ENCODE peak calls at places on chromosomes 6 and 20, in ten cellular contexts. X is sigmoid colon, K is HL-60, E is DND-41, R is hepatocyte, S is heart right ventricle, D is heart left ventricle, A is WERI-Rb-1, O is cardiac muscle cell, N is transverse colon. U is an unnamed sample.

GRCh38 chr20:44572551-44573500 is 9.6 kb upstream of the PKIG start:
- DNase-seq in E (no peak), A (no peak), X (peak), K (no peak), N (peak), S (peak), O (peak), R (peak), D (peak), U (no peak)

GRCh38 chr6:217048-217659 is 75.1 kb upstream of the DUSP22 start:
- DNase-seq in S (no peak), K (no peak), X (no peak), O (no peak), R (peak), E (peak), D (no peak), A (peak), N (peak), U (no peak)

GRCh38 chr20:50048420-50049166 is 64.4 kb downstream of the UBE2V1 start:
- DNase-seq in S (peak), R (no peak), D (peak), X (no peak), K (no peak), O (peak), A (no peak), N (peak), E (peak), U (no peak)

GRCh38 chr6:151321438-151321837 is 69.9 kb downstream of the ZBTB2 start:
- DNase-seq in S (no peak), E (no peak), O (no peak), N (no peak), K (no peak), X (no peak), R (no peak), D (no peak), A (no peak), U (no peak)

GRCh38 chr6:31945507-31946369 is at the start of gene CFB:
- DNase-seq in O (peak), A (no peak), X (peak), E (no peak), K (no peak), D (peak), S (peak), N (peak), R (peak), U (peak)

GRCh38 chr20:9999660-10000059 is 35.1 kb upstream of the ANKEF1 start:
- DNase-seq in A (no peak), E (no peak), O (no peak), D (peak), S (no peak), R (no peak), K (peak), X (no peak), N (no peak), U (no peak)

GRCh38 chr20:44537993-44538392 is 16.1 kb upstream of the SERINC3 start:
- DNase-seq in R (no peak), N (no peak), K (no peak), E (no peak), D (no peak), X (no peak), S (no peak), A (no peak), O (no peak), U (no peak)

GRCh38 chr6:97175806-97176205 is 107.2 kb downstream of the MMS22L start:
- DNase-seq in K (no peak), S (no peak), X (no peak), D (no peak), A (no peak), R (no peak), O (no peak), N (no peak), E (no peak), U (no peak)

GRCh38 chr6:72976389-72976900 is 248.9 kb downstream of the KHDC1L start:
- DNase-seq in R (no peak), A (no peak), X (no peak), D (no peak), O (no peak), S (no peak), E (no peak), K (no peak), N (no peak), U (no peak)

GRCh38 chr20:48503166-48503815 is 324.5 kb downstream of the PREX1 start:
- DNase-seq in E (no peak), A (no peak), S (no peak), N (no peak), X (no peak), O (no peak), K (no peak), R (no peak), D (no peak), U (no peak)

GRCh38 chr6:19921821-19922220 is 84.7 kb downstream of the ID4 start:
- DNase-seq in K (no peak), D (no peak), E (no peak), R (no peak), O (no peak), S (no peak), A (peak), X (no peak), N (no peak), U (no peak)

GRCh38 chr6:89432875-89433636 is at the start of gene ANKRD6:
- DNase-seq in X (peak), R (peak), E (peak), S (peak), D (peak), O (peak), N (peak), K (no peak), A (peak), U (peak)

GRCh38 chr6:39239527-39240154 is 10.4 kb upstream of the KCNK5 start:
- DNase-seq in R (no peak), O (no peak), K (no peak), S (no peak), D (no peak), X (peak), E (no peak), N (no peak), A (peak), U (no peak)

GRCh38 chr6:111711476-111711875 is 105.8 kb upstream of the TRAF3IP2 start:
- DNase-seq in A (peak), X (peak), E (no peak), S (peak), O (no peak), K (no peak), D (peak), R (no peak), N (peak), U (no peak)

GRCh38 chr6:97668716-97669115 is 385.7 kb upstream of the MMS22L start:
- DNase-seq in A (peak), S (peak), N (no peak), R (no peak), D (peak), K (no peak), O (no peak), X (no peak), E (no peak), U (no peak)

GRCh38 chr6:162388383-162388777 is 339.2 kb downstream of the PRKN start:
- DNase-seq in S (no peak), E (no peak), D (no peak), N (no peak), A (no peak), O (no peak), X (no peak), R (no peak), K (no peak), U (no peak)

GRCh38 chr20:51800769-51801219 is 1.5 kb downstream of the SALL4 start:
- DNase-seq in A (no peak), E (no peak), N (no peak), K (no peak), X (no peak), D (no peak), S (no peak), R (peak), O (peak), U (no peak)

GRCh38 chr20:6718660-6719059 is 48.8 kb upstream of the BMP2 start:
- DNase-seq in O (no peak), D (no peak), R (peak), K (no peak), N (no peak), A (no peak), E (no peak), X (no peak), S (no peak), U (no peak)

GRCh38 chr6:161901740-161902426 is 628.0 kb upstream of the AGPAT4 start:
- DNase-seq in A (no peak), E (no peak), X (no peak), O (no peak), K (no peak), S (no peak), D (no peak), R (no peak), N (no peak), U (no peak)

DNA sequence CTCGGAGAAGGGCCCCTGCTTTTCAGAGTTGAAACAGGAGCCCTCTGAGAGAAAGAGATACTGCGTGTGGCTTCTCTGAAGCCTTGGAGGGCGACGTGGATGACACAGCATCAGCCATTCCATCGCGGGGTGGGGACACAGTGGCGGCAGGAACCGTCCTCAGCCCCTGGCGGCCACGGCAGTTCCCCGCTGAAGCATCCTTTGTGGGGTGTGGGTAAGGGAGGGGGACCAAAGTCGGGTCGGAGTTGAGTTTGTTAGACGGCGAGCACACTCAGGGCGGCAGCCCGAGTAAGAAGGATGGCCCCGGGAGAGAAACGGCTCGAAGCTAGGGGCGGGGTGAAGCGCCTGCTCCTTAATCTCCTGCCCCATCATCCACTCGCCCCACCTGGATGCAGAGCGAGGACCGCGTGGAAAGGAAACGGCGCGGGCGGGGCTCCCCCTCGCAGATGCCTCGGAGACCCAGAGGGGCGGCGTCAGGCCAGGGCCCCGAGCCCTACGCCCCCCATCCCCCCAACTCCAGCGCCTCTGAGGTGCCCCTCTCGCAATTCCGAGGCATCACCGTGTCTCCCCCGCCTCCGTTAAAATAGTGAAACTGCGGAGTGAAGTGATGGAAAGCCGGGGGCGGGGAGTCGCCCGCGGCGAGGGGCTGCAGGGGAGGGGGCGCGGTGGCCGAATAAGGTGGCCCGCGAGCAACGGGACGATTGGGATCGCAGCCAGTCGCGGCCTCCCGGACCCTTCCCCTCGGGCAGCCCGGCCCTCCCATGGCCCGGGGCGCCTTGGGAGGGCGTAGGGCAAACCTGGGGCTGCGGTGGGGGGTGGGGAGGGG is 796 bp upstream of the RREB1 start:
- DNase-seq in D (peak), K (no peak), O (no peak), A (peak), E (peak), N (peak), S (peak), X (peak), R (peak), U (peak)
- TF ChIP-seq CTCF in D (no peak), K (no peak), O (peak), A (peak), E (no peak), N (peak), S (peak), X (no peak), R (peak), U (no peak)

GRCh38 chr20:309841-310644 is 12.7 kb downstream of the ZCCHC3 start:
- DNase-seq in A (peak), K (no peak), N (peak), D (peak), E (no peak), O (peak), R (peak), X (peak), S (peak), U (peak)
- H3K4me3 ChIP-seq in A (no peak), K (no peak), N (peak), D (peak), E (no peak), O (peak), R (peak), X (peak), S (peak), U (peak)

GRCh38 chr20:840503-840857 is 7.0 kb downstream of the FAM110A start:
- DNase-seq in D (no peak), X (no peak), E (no peak), R (no peak), O (no peak), S (no peak), K (no peak), A (no peak), N (no peak), U (no peak)
- H3K27ac ChIP-seq in D (no peak), X (no peak), E (no peak), R (no peak), O (no peak), S (no peak), K (no peak), A (no peak), N (no peak), U (peak)

GRCh38 chr6:126172151-126172550 is 167.8 kb upstream of the CENPW start:
- DNase-seq in E (no peak), A (peak), D (no peak), S (no peak), O (no peak), N (no peak), K (no peak), R (no peak), X (no peak), U (no peak)

GRCh38 chr6:126174697-126175096 is 165.2 kb upstream of the CENPW start:
- DNase-seq in R (no peak), E (no peak), N (no peak), S (no peak), A (no peak), O (no peak), X (no peak), D (no peak), K (no peak), U (no peak)

GRCh38 chr6:126175251-126175650 is 164.7 kb upstream of the CENPW start:
- DNase-seq in X (no peak), A (no peak), N (no peak), E (no peak), R (no peak), K (no peak), S (no peak), O (no peak), D (no peak), U (no peak)

GRCh38 chr6:126180585-126180984 is 159.3 kb upstream of the CENPW start:
- DNase-seq in D (no peak), N (no peak), O (peak), S (no peak), X (no peak), K (peak), A (no peak), E (no peak), R (no peak), U (no peak)

GRCh38 chr6:126176266-126176665 is 163.6 kb upstream of the CENPW start:
- DNase-seq in O (peak), E (no peak), K (no peak), X (no peak), N (no peak), D (no peak), A (peak), R (no peak), S (no peak), U (no peak)
- TF ChIP-seq CTCF in O (peak), E (no peak), K (no peak), X (no peak), N (no peak), D (no peak), A (peak), R (peak), S (peak), U (no peak)

DNA sequence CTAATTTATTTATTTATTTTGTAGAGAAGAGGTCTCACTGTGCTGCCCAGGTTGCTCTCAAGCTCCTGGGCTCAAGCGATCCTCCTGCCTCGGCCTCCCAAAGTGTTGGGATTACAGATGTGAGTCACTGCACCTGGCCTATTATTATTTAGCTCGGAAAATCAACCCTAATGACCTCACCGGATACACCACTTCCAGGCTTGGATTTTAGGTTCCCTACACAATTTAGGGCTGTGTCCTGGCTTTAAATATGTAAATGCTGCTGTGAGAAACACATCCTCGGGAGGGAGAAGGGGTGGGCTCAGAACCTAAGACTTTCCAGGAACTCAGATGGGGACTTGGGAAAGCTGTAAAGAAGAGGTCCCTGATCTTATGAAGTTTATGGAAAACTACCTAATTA is 51.0 kb upstream of the SLC32A1 start:
- DNase-seq in X (no peak), R (no peak), N (no peak), S (no peak), O (no peak), D (no peak), E (no peak), K (no peak), A (no peak), U (no peak)
- H3K4me3 ChIP-seq in X (no peak), R (peak), N (no peak), S (no peak), O (peak), D (no peak), E (no peak), K (no peak), A (peak), U (no peak)

GRCh38 chr6:15678514-15678913 is 15.7 kb upstream of the DTNBP1 start:
- DNase-seq in A (no peak), O (no peak), X (no peak), K (no peak), D (no peak), E (no peak), S (no peak), R (no peak), N (no peak), U (no peak)

GRCh38 chr6:15677822-15678221 is 15.0 kb upstream of the DTNBP1 start:
- DNase-seq in E (no peak), K (no peak), R (no peak), A (no peak), O (no peak), N (no peak), X (no peak), D (no peak), S (no peak), U (no peak)

GRCh38 chr6:15674690-15675386 is 12.0 kb upstream of the DTNBP1 start:
- DNase-seq in R (no peak), S (no peak), O (no peak), A (peak), K (no peak), D (no peak), X (no peak), N (no peak), E (no peak), U (no peak)

GRCh38 chr6:15672291-15672690 is 9.5 kb upstream of the DTNBP1 start:
- DNase-seq in A (no peak), K (no peak), N (no peak), D (no peak), R (no peak), X (no peak), S (no peak), E (no peak), O (no peak), U (no peak)

GRCh38 chr6:15675537-15676170 is 12.8 kb upstream of the DTNBP1 start:
- DNase-seq in D (no peak), A (no peak), N (no peak), S (no peak), E (no peak), X (no peak), K (no peak), O (no peak), R (no peak), U (no peak)
- H3K27ac ChIP-seq in D (no peak), A (peak), N (peak), S (peak), E (no peak), X (no peak), K (no peak), O (no peak), R (peak), U (no peak)

GRCh38 chr6:35759401-35759800 is 17.0 kb upstream of the CLPSL2 start:
- DNase-seq in R (no peak), S (no peak), E (no peak), O (no peak), N (no peak), A (no peak), K (no peak), X (no peak), D (no peak), U (no peak)

GRCh38 chr6:35755525-35755924 is 18.7 kb downstream of the ARMC12 start:
- DNase-seq in E (no peak), D (no peak), O (no peak), N (no peak), R (no peak), A (no peak), S (no peak), K (no peak), X (no peak), U (no peak)

GRCh38 chr6:35752330-35752729 is 15.5 kb downstream of the ARMC12 start:
- DNase-seq in R (no peak), A (no peak), K (no peak), X (no peak), E (no peak), S (no peak), N (no peak), O (no peak), D (no peak), U (no peak)

GRCh38 chr6:35754452-35755321 is 17.9 kb downstream of the ARMC12 start:
- DNase-seq in E (no peak), A (no peak), N (no peak), S (no peak), D (no peak), X (no peak), R (no peak), O (no peak), K (no peak), U (no peak)

GRCh38 chr6:35757461-35758123 is 18.8 kb upstream of the CLPSL2 start:
- DNase-seq in R (peak), A (peak), D (no peak), E (no peak), K (no peak), O (peak), N (no peak), X (no peak), S (no peak), U (no peak)
- TF ChIP-seq CTCF in R (peak), A (peak), D (no peak), E (peak), K (peak), O (peak), N (no peak), X (no peak), S (no peak), U (no peak)

GRCh38 chr6:15021074-15021473 is 224.8 kb upstream of the JARID2 start:
- DNase-seq in K (no peak), A (no peak), D (no peak), O (no peak), S (no peak), E (no peak), X (no peak), R (no peak), N (no peak), U (no peak)
- H3K4me3 ChIP-seq in K (no peak), A (no peak), D (no peak), O (no peak), S (no peak), E (no peak), X (no peak), R (no peak), N (no peak), U (no peak)

DNA sequence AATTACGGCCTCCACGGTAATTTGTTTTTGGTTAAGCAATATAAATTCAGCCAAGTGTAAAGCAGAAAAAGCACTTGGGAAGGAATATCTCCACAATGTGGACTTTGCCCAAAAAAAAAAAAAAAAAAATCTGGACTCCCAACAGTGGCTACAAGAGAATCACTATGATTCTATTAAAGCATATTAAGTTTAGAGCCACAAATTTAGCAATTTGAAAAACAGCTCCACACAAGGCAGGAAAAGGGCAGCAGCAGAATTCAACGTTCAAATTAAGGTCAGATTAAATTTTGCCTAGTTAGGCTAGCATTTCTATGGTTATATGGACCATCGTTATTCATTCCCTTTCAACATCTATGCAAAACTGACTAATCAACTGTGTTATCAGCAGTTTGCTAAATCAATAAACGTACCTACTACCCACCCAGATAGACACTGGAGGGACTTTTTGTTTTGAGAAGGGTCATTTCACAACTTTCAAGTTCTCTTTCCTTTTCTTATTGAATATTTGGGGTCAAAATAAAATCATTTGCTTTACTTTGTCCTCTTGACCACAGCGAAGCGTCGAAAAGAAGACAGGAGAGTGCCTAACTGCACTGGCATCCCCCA is 1.0 kb downstream of the MCM9 start:
- DNase-seq in N (no peak), S (no peak), X (no peak), E (no peak), K (no peak), R (no peak), O (no peak), D (no peak), A (no peak), U (no peak)
- H3K27ac ChIP-seq in N (peak), S (peak), X (peak), E (peak), K (no peak), R (peak), O (no peak), D (peak), A (no peak), U (peak)

U was measured in lower lobe of right lung.